ENCODE peak calls at places on chromosome 18, in four cellular contexts. P is fibroblast of mammary gland, C is AG04450, K is cardiac fibroblast. T is an unnamed sample.

GRCh38 chr18:67359868-67360838 is 156.4 kb downstream of the DSEL start:
- DNase-seq in P (peak), C (peak), K (peak), T (peak)

GRCh38 chr18:26549103-26549485 is 741 bp upstream of the KCTD1 start:
- DNase-seq in P (peak), C (no peak), K (peak), T (no peak)

GRCh38 chr18:62325806-62326645 is 916 bp downstream of the TNFRSF11A start:
- DNase-seq in P (peak), C (no peak), K (peak), T (no peak)

GRCh38 chr18:2890606-2891005 is 43.8 kb downstream of the EMILIN2 start:
- DNase-seq in P (no peak), C (no peak), K (no peak), T (no peak)

GRCh38 chr18:11309172-11309571 is 159.8 kb upstream of the PIEZO2 start:
- DNase-seq in P (peak), C (no peak), K (peak), T (no peak)

GRCh38 chr18:45056907-45057306 is 376.2 kb downstream of the SETBP1 start:
- DNase-seq in P (no peak), C (peak), K (no peak), T (no peak)

GRCh38 chr18:41073372-41073954 is 881.6 kb upstream of the PIK3C3 start:
- DNase-seq in P (peak), C (no peak), K (peak), T (no peak)

GRCh38 chr18:2036136-2036535 is 535.2 kb downstream of the METTL4 start:
- DNase-seq in P (no peak), C (no peak), K (no peak), T (no peak)

GRCh38 chr18:8688857-8689256 is 16.5 kb upstream of the MTCL1 start:
- DNase-seq in P (no peak), C (no peak), K (no peak), T (no peak)

GRCh38 chr18:41197967-41198366 is 757.1 kb upstream of the PIK3C3 start:
- DNase-seq in P (no peak), C (no peak), K (no peak), T (no peak)

GRCh38 chr18:70235478-70235877 is 30.0 kb upstream of the RTTN start:
- DNase-seq in P (no peak), C (no peak), K (no peak), T (no peak)

GRCh38 chr18:2148823-2149222 is 422.5 kb downstream of the METTL4 start:
- DNase-seq in P (peak), C (no peak), K (peak), T (no peak)

GRCh38 chr18:23990474-23991410 is 23.8 kb upstream of the TTC39C start:
- DNase-seq in P (peak), C (no peak), K (no peak), T (no peak)

GRCh38 chr18:13388586-13389490 is 170.3 kb downstream of the LDLRAD4 start:
- DNase-seq in P (no peak), C (no peak), K (no peak), T (no peak)

GRCh38 chr18:77132369-77133050 is at the start of gene MBP:
- DNase-seq in P (no peak), C (no peak), K (no peak), T (no peak)

GRCh38 chr18:14974088-14974487 is 226.1 kb downstream of the ANKRD30B start:
- DNase-seq in P (no peak), C (no peak), K (no peak), T (no peak)

GRCh38 chr18:9507565-9508088 is 32.3 kb downstream of the RALBP1 start:
- DNase-seq in P (no peak), C (no peak), K (no peak), T (no peak)

GRCh38 chr18:59908790-59909189 is 9.0 kb downstream of the PMAIP1 start:
- DNase-seq in P (peak), C (no peak), K (no peak), T (no peak)

GRCh38 chr18:79657342-79657996 is 22.1 kb upstream of the CTDP1 start:
- DNase-seq in P (no peak), C (no peak), K (no peak), T (no peak)

GRCh38 chr18:211582-211981 is 53.2 kb downstream of the USP14 start:
- DNase-seq in P (no peak), C (no peak), K (no peak), T (no peak)

GRCh38 chr18:32019251-32019943 is 772 bp downstream of the RNF125 start:
- DNase-seq in P (peak), C (no peak), K (peak), T (no peak)

GRCh38 chr18:78273876-78274275 is 705.7 kb upstream of the SALL3 start:
- DNase-seq in P (no peak), C (no peak), K (no peak), T (no peak)

GRCh38 chr18:24023185-24023814 is 8.7 kb downstream of the TTC39C start:
- DNase-seq in P (no peak), C (no peak), K (no peak), T (no peak)

GRCh38 chr18:3983351-3983969 is 471.6 kb downstream of the DLGAP1 start:
- DNase-seq in P (peak), C (peak), K (peak), T (peak)

GRCh38 chr18:79856119-79857080 is 58.7 kb downstream of the KCNG2 start:
- DNase-seq in P (peak), C (no peak), K (peak), T (no peak)

GRCh38 chr18:22559414-22560282 is 141.9 kb upstream of the CTAGE1 start:
- DNase-seq in P (peak), C (no peak), K (peak), T (no peak)

GRCh38 chr18:66724664-66725356 is 120.9 kb upstream of the CDH19 start:
- DNase-seq in P (peak), C (no peak), K (peak), T (no peak)

GRCh38 chr18:55466789-55467188 is 121.2 kb downstream of the TCF4 start:
- DNase-seq in P (no peak), C (no peak), K (no peak), T (no peak)
- H3K4me3 ChIP-seq in P (no peak), C (no peak), K (no peak), T (no peak)

DNA sequence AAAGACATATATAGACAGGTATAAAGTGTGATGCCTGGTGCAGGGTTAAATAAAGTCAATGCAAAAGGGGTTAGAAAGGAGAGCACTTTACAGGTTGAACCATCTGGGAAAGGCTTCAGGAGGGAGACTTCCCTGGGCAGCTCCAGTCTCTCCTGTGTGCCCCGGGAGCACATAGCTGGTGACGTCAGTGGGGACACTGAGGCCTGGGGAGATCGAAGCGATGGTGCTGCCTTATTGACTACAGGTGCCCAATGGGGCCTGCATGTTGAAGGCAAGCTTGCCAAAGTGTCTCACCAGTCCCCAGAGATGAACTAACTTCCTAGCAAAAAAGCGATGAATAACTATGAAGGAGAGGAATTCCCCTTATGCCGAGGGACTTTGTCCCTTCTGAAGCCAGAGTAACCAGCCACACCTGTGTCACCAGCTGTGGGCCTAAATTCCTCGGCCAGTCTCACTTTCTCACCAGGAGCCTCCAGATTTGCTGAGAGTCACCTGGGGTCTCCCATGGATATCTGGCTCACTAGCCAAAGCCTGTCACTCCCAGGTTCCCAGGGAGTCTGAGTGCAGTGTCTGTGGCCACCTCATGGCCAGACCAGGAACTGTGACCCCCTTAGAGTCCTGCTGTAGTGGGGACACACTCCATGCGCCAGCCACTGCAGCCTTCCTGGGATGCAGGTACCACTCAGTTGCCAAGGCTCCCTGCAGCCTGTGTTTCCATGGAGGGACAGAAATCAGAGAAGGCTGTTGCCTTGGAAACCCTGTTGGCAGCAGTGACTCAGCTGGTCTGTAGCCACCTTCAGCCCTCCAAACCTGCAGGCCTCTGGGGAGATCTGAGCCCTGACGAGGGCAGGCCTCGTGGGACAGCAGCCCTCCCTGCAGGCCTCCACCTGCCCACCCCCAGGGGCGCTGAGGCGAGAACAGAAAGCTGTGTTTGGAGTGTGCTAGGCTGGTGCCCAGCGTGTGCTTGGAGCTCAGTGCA is 128.7 kb downstream of the CTIF start:
- DNase-seq in P (no peak), C (no peak), K (no peak), T (no peak)
- TF ChIP-seq CTCF in P (peak), C (peak), K (peak), T (peak)

GRCh38 chr18:7116001-7116831 is 1.4 kb downstream of the LAMA1 start:
- DNase-seq in P (peak), C (no peak), K (peak), T (no peak)
- H3K4me3 ChIP-seq in P (peak), C (peak), K (peak), T (peak)

DNA sequence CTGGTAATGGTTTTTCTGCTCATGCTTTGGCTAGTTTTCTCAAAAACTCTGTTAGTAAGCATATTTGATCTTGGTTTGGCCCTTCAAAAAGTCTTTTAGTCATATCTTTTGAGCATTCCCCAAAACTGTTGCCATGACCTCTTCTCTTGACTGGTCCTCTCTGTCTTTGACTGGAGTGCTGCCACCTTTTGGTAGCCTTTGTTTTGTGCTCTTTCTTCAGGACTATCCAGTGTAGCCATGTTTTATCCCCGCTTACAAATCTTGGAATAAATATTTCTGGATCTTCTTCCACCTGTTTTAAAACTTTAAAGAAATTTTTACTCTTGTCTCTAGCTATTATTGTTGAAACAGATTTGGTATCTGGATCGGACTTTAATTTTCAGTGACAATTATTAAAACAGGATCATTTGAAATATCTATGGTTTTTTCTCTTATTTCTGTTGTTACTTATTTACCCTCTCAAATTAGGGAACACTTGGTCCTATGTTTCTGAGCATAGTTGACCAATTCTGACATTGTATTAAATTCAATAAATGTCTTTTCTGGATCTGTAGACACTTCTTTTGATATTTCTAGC is 965 bp upstream of the ELOA2 start:
- DNase-seq in P (peak), C (no peak), K (peak), T (peak)
- TF ChIP-seq CTCF in P (peak), C (peak), K (peak), T (peak)

GRCh38 chr18:51044928-51045587 is 15.0 kb downstream of the SMAD4 start:
- DNase-seq in P (no peak), C (no peak), K (no peak), T (no peak)
- H3K4me3 ChIP-seq in P (no peak), C (peak), K (no peak), T (no peak)

DNA sequence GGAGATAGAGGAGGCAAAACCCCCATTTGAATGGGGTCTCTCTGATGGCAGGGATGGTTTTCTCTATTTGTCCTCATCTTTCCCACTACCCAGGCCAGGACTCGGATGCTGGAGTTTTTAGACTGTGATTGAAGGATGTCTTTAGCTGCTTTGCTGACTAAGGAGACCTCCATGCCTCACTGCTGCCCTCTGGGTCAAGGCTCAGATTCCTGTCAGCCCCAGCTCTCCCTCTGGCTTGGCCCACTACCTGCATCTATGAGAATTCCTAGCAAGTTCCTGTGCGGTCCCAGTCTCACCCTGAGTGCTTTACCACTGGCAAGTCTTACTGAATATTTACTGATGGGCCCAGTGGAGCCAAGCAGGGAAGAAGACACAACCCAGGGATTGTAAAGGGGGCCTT is 184.0 kb downstream of the CELF4 start:
- DNase-seq in P (no peak), C (no peak), K (no peak), T (no peak)
- TF ChIP-seq CTCF in P (no peak), C (no peak), K (no peak), T (no peak)

GRCh38 chr18:58309610-58310239 is 265.7 kb downstream of the NEDD4L start:
- DNase-seq in P (no peak), C (no peak), K (no peak), T (no peak)

GRCh38 chr18:58309099-58309498 is 265.1 kb downstream of the NEDD4L start:
- DNase-seq in P (no peak), C (no peak), K (no peak), T (no peak)

GRCh38 chr18:58308463-58308862 is 264.4 kb downstream of the NEDD4L start:
- DNase-seq in P (no peak), C (no peak), K (no peak), T (no peak)

GRCh38 chr18:58311390-58311789 is 267.4 kb downstream of the NEDD4L start:
- DNase-seq in P (no peak), C (no peak), K (no peak), T (no peak)

DNA sequence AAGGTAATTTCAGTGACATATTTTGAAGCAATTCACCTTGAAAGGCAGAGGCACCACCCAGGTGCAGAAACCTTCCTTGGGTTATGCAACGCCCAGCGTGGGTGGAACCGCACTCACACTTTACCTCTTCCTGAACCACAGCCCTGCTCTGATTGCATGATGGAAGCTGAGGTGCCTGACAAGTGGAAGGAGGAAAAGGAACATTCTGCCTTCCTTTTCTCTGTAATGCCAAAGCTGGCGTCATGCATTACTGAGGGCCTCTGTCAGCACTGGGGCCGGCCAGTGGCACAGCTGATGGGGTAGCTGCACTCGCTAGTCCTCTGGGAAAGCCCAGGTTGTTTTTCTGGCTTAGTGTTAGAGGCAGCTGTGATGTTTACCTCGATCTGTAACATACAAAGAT is 266.5 kb downstream of the NEDD4L start:
- DNase-seq in P (no peak), C (no peak), K (peak), T (no peak)
- H3K4me3 ChIP-seq in P (no peak), C (no peak), K (no peak), T (no peak)

T was measured in AG09309.